ENCODE peak calls at places on chromosomes 12 and 14, in ten cellular contexts. One of them, this sample, is unnamed.

GRCh38 chr12:12331896-12332295 is 18.1 kb downstream of the MANSC1 start:
- DNase-seq in fibroblast of mammary gland: no peak
- DNase-seq in head of caudate nucleus: no peak
- DNase-seq in mucosa of gallbladder: no peak
- DNase-seq in caudate nucleus: no peak
- DNase-seq in stomach: no peak
- DNase-seq in lower lobe of right lung: no peak
- DNase-seq in effector memory CD4-positive, alpha-beta T cell: no peak
- DNase-seq in RWPE2: no peak
- DNase-seq in H9: no peak
- DNase-seq in this sample: no peak

GRCh38 chr14:100138082-100138787 is 21.2 kb downstream of the DEGS2 start:
- DNase-seq in effector memory CD4-positive, alpha-beta T cell: no peak
- DNase-seq in mucosa of gallbladder: no peak
- DNase-seq in fibroblast of mammary gland: no peak
- DNase-seq in H9: no peak
- DNase-seq in head of caudate nucleus: no peak
- DNase-seq in RWPE2: no peak
- DNase-seq in stomach: peak
- DNase-seq in caudate nucleus: no peak
- DNase-seq in lower lobe of right lung: no peak
- DNase-seq in this sample: no peak

GRCh38 chr12:113270709-113271009 is 49.4 kb downstream of the TPCN1 start:
- DNase-seq in lower lobe of right lung: no peak
- DNase-seq in fibroblast of mammary gland: no peak
- DNase-seq in caudate nucleus: no peak
- DNase-seq in stomach: no peak
- DNase-seq in RWPE2: no peak
- DNase-seq in effector memory CD4-positive, alpha-beta T cell: no peak
- DNase-seq in head of caudate nucleus: no peak
- DNase-seq in mucosa of gallbladder: no peak
- DNase-seq in H9: no peak
- DNase-seq in this sample: no peak

GRCh38 chr12:75978677-75979076 is 52.9 kb downstream of the PHLDA1 start:
- DNase-seq in RWPE2: no peak
- DNase-seq in stomach: no peak
- DNase-seq in effector memory CD4-positive, alpha-beta T cell: no peak
- DNase-seq in caudate nucleus: no peak
- DNase-seq in fibroblast of mammary gland: no peak
- DNase-seq in head of caudate nucleus: no peak
- DNase-seq in H9: no peak
- DNase-seq in lower lobe of right lung: no peak
- DNase-seq in mucosa of gallbladder: no peak
- DNase-seq in this sample: no peak

GRCh38 chr14:61033851-61034250 is 52.8 kb downstream of the SLC38A6 start:
- DNase-seq in caudate nucleus: no peak
- DNase-seq in H9: no peak
- DNase-seq in effector memory CD4-positive, alpha-beta T cell: no peak
- DNase-seq in RWPE2: no peak
- DNase-seq in mucosa of gallbladder: no peak
- DNase-seq in head of caudate nucleus: no peak
- DNase-seq in lower lobe of right lung: no peak
- DNase-seq in fibroblast of mammary gland: peak
- DNase-seq in stomach: no peak
- DNase-seq in this sample: no peak

GRCh38 chr12:121673013-121673441 is 3.6 kb upstream of the MORN3 start:
- DNase-seq in caudate nucleus: no peak
- DNase-seq in RWPE2: no peak
- DNase-seq in head of caudate nucleus: no peak
- DNase-seq in fibroblast of mammary gland: no peak
- DNase-seq in stomach: peak
- DNase-seq in lower lobe of right lung: no peak
- DNase-seq in H9: peak
- DNase-seq in effector memory CD4-positive, alpha-beta T cell: no peak
- DNase-seq in mucosa of gallbladder: no peak
- DNase-seq in this sample: no peak

GRCh38 chr12:47744005-47744651 is 14.6 kb downstream of the RAPGEF3 start:
- DNase-seq in effector memory CD4-positive, alpha-beta T cell: peak
- DNase-seq in caudate nucleus: no peak
- DNase-seq in RWPE2: peak
- DNase-seq in fibroblast of mammary gland: no peak
- DNase-seq in stomach: peak
- DNase-seq in H9: peak
- DNase-seq in lower lobe of right lung: peak
- DNase-seq in head of caudate nucleus: peak
- DNase-seq in mucosa of gallbladder: peak
- DNase-seq in this sample: peak

GRCh38 chr14:97219356-97220017 is 422.3 kb downstream of the VRK1 start:
- DNase-seq in fibroblast of mammary gland: no peak
- DNase-seq in effector memory CD4-positive, alpha-beta T cell: no peak
- DNase-seq in lower lobe of right lung: no peak
- DNase-seq in RWPE2: no peak
- DNase-seq in caudate nucleus: no peak
- DNase-seq in head of caudate nucleus: peak
- DNase-seq in stomach: no peak
- DNase-seq in H9: no peak
- DNase-seq in mucosa of gallbladder: no peak
- DNase-seq in this sample: no peak

GRCh38 chr14:22549981-22550670 is 38.9 kb downstream of the DAD1 start:
- DNase-seq in mucosa of gallbladder: no peak
- DNase-seq in effector memory CD4-positive, alpha-beta T cell: peak
- DNase-seq in stomach: no peak
- DNase-seq in H9: no peak
- DNase-seq in lower lobe of right lung: no peak
- DNase-seq in caudate nucleus: no peak
- DNase-seq in RWPE2: no peak
- DNase-seq in head of caudate nucleus: no peak
- DNase-seq in fibroblast of mammary gland: no peak
- DNase-seq in this sample: no peak

GRCh38 chr12:129467749-129468148 is 436.1 kb downstream of the TMEM132D start:
- DNase-seq in fibroblast of mammary gland: no peak
- DNase-seq in RWPE2: no peak
- DNase-seq in effector memory CD4-positive, alpha-beta T cell: no peak
- DNase-seq in lower lobe of right lung: no peak
- DNase-seq in stomach: no peak
- DNase-seq in mucosa of gallbladder: no peak
- DNase-seq in caudate nucleus: no peak
- DNase-seq in H9: no peak
- DNase-seq in head of caudate nucleus: no peak
- DNase-seq in this sample: no peak

GRCh38 chr12:72089678-72090077 is 151.0 kb downstream of the TPH2 start:
- DNase-seq in stomach: no peak
- DNase-seq in lower lobe of right lung: no peak
- DNase-seq in head of caudate nucleus: no peak
- DNase-seq in effector memory CD4-positive, alpha-beta T cell: no peak
- DNase-seq in RWPE2: no peak
- DNase-seq in mucosa of gallbladder: no peak
- DNase-seq in caudate nucleus: no peak
- DNase-seq in fibroblast of mammary gland: no peak
- DNase-seq in H9: no peak
- DNase-seq in this sample: no peak

GRCh38 chr12:3712209-3712992 is 40.5 kb downstream of the CRACR2A start:
- DNase-seq in mucosa of gallbladder: no peak
- DNase-seq in stomach: no peak
- DNase-seq in effector memory CD4-positive, alpha-beta T cell: no peak
- DNase-seq in head of caudate nucleus: no peak
- DNase-seq in caudate nucleus: no peak
- DNase-seq in lower lobe of right lung: no peak
- DNase-seq in H9: no peak
- DNase-seq in fibroblast of mammary gland: peak
- DNase-seq in RWPE2: no peak
- DNase-seq in this sample: no peak

GRCh38 chr12:21697829-21698630 is 40.4 kb upstream of the LDHB start:
- DNase-seq in head of caudate nucleus: no peak
- DNase-seq in RWPE2: no peak
- DNase-seq in lower lobe of right lung: no peak
- DNase-seq in effector memory CD4-positive, alpha-beta T cell: no peak
- DNase-seq in mucosa of gallbladder: no peak
- DNase-seq in fibroblast of mammary gland: peak
- DNase-seq in caudate nucleus: no peak
- DNase-seq in H9: no peak
- DNase-seq in stomach: no peak
- DNase-seq in this sample: no peak

GRCh38 chr14:80959448-80960006 is 4.1 kb downstream of the TSHR start:
- DNase-seq in head of caudate nucleus: no peak
- DNase-seq in effector memory CD4-positive, alpha-beta T cell: no peak
- DNase-seq in fibroblast of mammary gland: no peak
- DNase-seq in stomach: no peak
- DNase-seq in lower lobe of right lung: no peak
- DNase-seq in H9: no peak
- DNase-seq in RWPE2: no peak
- DNase-seq in mucosa of gallbladder: no peak
- DNase-seq in caudate nucleus: no peak
- DNase-seq in this sample: no peak

GRCh38 chr14:68598621-68599447 is 194.0 kb downstream of the ZFP36L1 start:
- DNase-seq in RWPE2: peak
- DNase-seq in mucosa of gallbladder: peak
- DNase-seq in head of caudate nucleus: peak
- DNase-seq in fibroblast of mammary gland: peak
- DNase-seq in effector memory CD4-positive, alpha-beta T cell: no peak
- DNase-seq in H9: no peak
- DNase-seq in lower lobe of right lung: peak
- DNase-seq in caudate nucleus: peak
- DNase-seq in stomach: peak
- DNase-seq in this sample: no peak

GRCh38 chr12:30925607-30926242 is 823 bp upstream of the TSPAN11 start:
- DNase-seq in caudate nucleus: no peak
- DNase-seq in lower lobe of right lung: no peak
- DNase-seq in head of caudate nucleus: no peak
- DNase-seq in mucosa of gallbladder: no peak
- DNase-seq in fibroblast of mammary gland: no peak
- DNase-seq in stomach: no peak
- DNase-seq in effector memory CD4-positive, alpha-beta T cell: no peak
- DNase-seq in H9: peak
- DNase-seq in RWPE2: no peak
- DNase-seq in this sample: no peak

GRCh38 chr12:1830981-1831930 is 10.9 kb downstream of the LRTM2 start:
- DNase-seq in mucosa of gallbladder: peak
- DNase-seq in lower lobe of right lung: peak
- DNase-seq in fibroblast of mammary gland: peak
- DNase-seq in RWPE2: peak
- DNase-seq in caudate nucleus: no peak
- DNase-seq in head of caudate nucleus: peak
- DNase-seq in H9: peak
- DNase-seq in stomach: peak
- DNase-seq in effector memory CD4-positive, alpha-beta T cell: no peak
- DNase-seq in this sample: peak

GRCh38 chr14:104887623-104888488 is 22.8 kb downstream of the CEP170B start:
- DNase-seq in mucosa of gallbladder: no peak
- DNase-seq in fibroblast of mammary gland: no peak
- DNase-seq in H9: no peak
- DNase-seq in stomach: no peak
- DNase-seq in caudate nucleus: no peak
- DNase-seq in RWPE2: peak
- DNase-seq in effector memory CD4-positive, alpha-beta T cell: no peak
- DNase-seq in head of caudate nucleus: peak
- DNase-seq in lower lobe of right lung: no peak
- DNase-seq in this sample: no peak

GRCh38 chr12:2691001-2691339 is 103.8 kb upstream of the FKBP4 start:
- DNase-seq in H9: peak
- DNase-seq in RWPE2: no peak
- DNase-seq in caudate nucleus: no peak
- DNase-seq in head of caudate nucleus: no peak
- DNase-seq in mucosa of gallbladder: no peak
- DNase-seq in fibroblast of mammary gland: peak
- DNase-seq in effector memory CD4-positive, alpha-beta T cell: peak
- DNase-seq in stomach: no peak
- DNase-seq in lower lobe of right lung: peak
- DNase-seq in this sample: no peak